ENCODE peak calls at places on chromosome 10, in seven cellular contexts. One of them, this sample, is unnamed. For H3K4me1, the result is how much of the 10 kb centered on the place peaks cover.

GRCh38 chr10:113983552-113983951 is 60.1 kb upstream of the ADRB1 start:
- DNase-seq in aorta: no peak
- DNase-seq in psoas muscle: no peak
- DNase-seq in thoracic aorta: no peak
- DNase-seq in right lobe of liver: no peak
- DNase-seq in adipocyte: no peak
- DNase-seq in lower lobe of right lung: no peak
- DNase-seq in this sample: no peak

GRCh38 chr10:123778719-123779118 is 112.6 kb downstream of the GPR26 start:
- DNase-seq in aorta: no peak
- DNase-seq in psoas muscle: no peak
- DNase-seq in thoracic aorta: no peak
- DNase-seq in right lobe of liver: no peak
- DNase-seq in adipocyte: no peak
- DNase-seq in lower lobe of right lung: no peak
- DNase-seq in this sample: no peak

GRCh38 chr10:59383908-59384307 is 21.6 kb upstream of the FAM13C start:
- DNase-seq in aorta: no peak
- DNase-seq in psoas muscle: no peak
- DNase-seq in thoracic aorta: no peak
- DNase-seq in right lobe of liver: no peak
- DNase-seq in adipocyte: no peak
- DNase-seq in lower lobe of right lung: no peak
- DNase-seq in this sample: no peak

GRCh38 chr10:74223755-74224530 is 72.9 kb downstream of the ADK start:
- DNase-seq in aorta: no peak
- DNase-seq in psoas muscle: no peak
- DNase-seq in thoracic aorta: no peak
- DNase-seq in right lobe of liver: no peak
- DNase-seq in adipocyte: peak
- DNase-seq in lower lobe of right lung: no peak
- DNase-seq in this sample: no peak

GRCh38 chr10:125883198-125883597 is 2.1 kb upstream of the DHX32 start:
- DNase-seq in aorta: no peak
- DNase-seq in psoas muscle: no peak
- DNase-seq in thoracic aorta: no peak
- DNase-seq in right lobe of liver: no peak
- DNase-seq in adipocyte: no peak
- DNase-seq in lower lobe of right lung: no peak
- DNase-seq in this sample: no peak

GRCh38 chr10:97765201-97765600 is 6.6 kb downstream of the SFRP5 start:
- DNase-seq in aorta: no peak
- DNase-seq in psoas muscle: no peak
- DNase-seq in thoracic aorta: no peak
- DNase-seq in right lobe of liver: no peak
- DNase-seq in adipocyte: no peak
- DNase-seq in lower lobe of right lung: no peak
- DNase-seq in this sample: no peak

GRCh38 chr10:60099998-60100747 is 193.8 kb upstream of the CCDC6 start:
- DNase-seq in aorta: no peak
- DNase-seq in psoas muscle: no peak
- DNase-seq in thoracic aorta: no peak
- DNase-seq in right lobe of liver: no peak
- DNase-seq in adipocyte: peak
- DNase-seq in lower lobe of right lung: no peak
- DNase-seq in this sample: no peak

GRCh38 chr10:88318803-88319202 is 264.3 kb downstream of the RNLS start:
- DNase-seq in aorta: no peak
- DNase-seq in psoas muscle: no peak
- DNase-seq in thoracic aorta: no peak
- DNase-seq in right lobe of liver: no peak
- DNase-seq in adipocyte: no peak
- DNase-seq in lower lobe of right lung: no peak
- DNase-seq in this sample: no peak

GRCh38 chr10:44619975-44620374 is 235.1 kb upstream of the CXCL12 start:
- DNase-seq in aorta: no peak
- DNase-seq in psoas muscle: no peak
- DNase-seq in thoracic aorta: no peak
- DNase-seq in right lobe of liver: no peak
- DNase-seq in adipocyte: peak
- DNase-seq in lower lobe of right lung: no peak
- DNase-seq in this sample: no peak

GRCh38 chr10:17228081-17229015 is at the start of gene VIM:
- DNase-seq in aorta: peak
- DNase-seq in psoas muscle: peak
- DNase-seq in thoracic aorta: peak
- DNase-seq in right lobe of liver: peak
- DNase-seq in adipocyte: peak
- DNase-seq in lower lobe of right lung: peak
- DNase-seq in this sample: peak

GRCh38 chr10:102395677-102396197 is at the start of gene NFKB2:
- DNase-seq in aorta: peak
- DNase-seq in psoas muscle: no peak
- DNase-seq in thoracic aorta: peak
- DNase-seq in right lobe of liver: no peak
- DNase-seq in adipocyte: no peak
- DNase-seq in lower lobe of right lung: no peak
- DNase-seq in this sample: peak

GRCh38 chr10:97532935-97533671 is 34.4 kb downstream of the UBTD1 start:
- DNase-seq in aorta: no peak
- DNase-seq in psoas muscle: no peak
- DNase-seq in thoracic aorta: no peak
- DNase-seq in right lobe of liver: no peak
- DNase-seq in adipocyte: peak
- DNase-seq in lower lobe of right lung: no peak
- DNase-seq in this sample: no peak

GRCh38 chr10:33132626-33133025 is 174.6 kb upstream of the ITGB1 start:
- DNase-seq in aorta: no peak
- DNase-seq in psoas muscle: no peak
- DNase-seq in thoracic aorta: no peak
- DNase-seq in right lobe of liver: no peak
- DNase-seq in adipocyte: no peak
- DNase-seq in lower lobe of right lung: no peak
- DNase-seq in this sample: no peak

GRCh38 chr10:112390125-112390703 is 16.3 kb downstream of the ACSL5 start:
- DNase-seq in aorta: no peak
- DNase-seq in psoas muscle: no peak
- DNase-seq in thoracic aorta: no peak
- DNase-seq in right lobe of liver: no peak
- DNase-seq in adipocyte: no peak
- DNase-seq in lower lobe of right lung: no peak
- DNase-seq in this sample: no peak

GRCh38 chr10:112393827-112394226 is 19.9 kb downstream of the ACSL5 start:
- DNase-seq in aorta: no peak
- DNase-seq in psoas muscle: no peak
- DNase-seq in thoracic aorta: no peak
- DNase-seq in right lobe of liver: no peak
- DNase-seq in adipocyte: no peak
- DNase-seq in lower lobe of right lung: no peak
- DNase-seq in this sample: no peak

GRCh38 chr10:112394475-112394875 is 20.6 kb downstream of the ACSL5 start:
- DNase-seq in aorta: no peak
- DNase-seq in psoas muscle: no peak
- DNase-seq in thoracic aorta: no peak
- DNase-seq in right lobe of liver: no peak
- DNase-seq in adipocyte: no peak
- DNase-seq in lower lobe of right lung: peak
- DNase-seq in this sample: no peak

GRCh38 chr10:112395809-112396530 is 22.1 kb downstream of the ACSL5 start:
- DNase-seq in aorta: no peak
- DNase-seq in psoas muscle: no peak
- DNase-seq in thoracic aorta: no peak
- DNase-seq in right lobe of liver: no peak
- DNase-seq in adipocyte: no peak
- DNase-seq in lower lobe of right lung: no peak
- DNase-seq in this sample: no peak

DNA sequence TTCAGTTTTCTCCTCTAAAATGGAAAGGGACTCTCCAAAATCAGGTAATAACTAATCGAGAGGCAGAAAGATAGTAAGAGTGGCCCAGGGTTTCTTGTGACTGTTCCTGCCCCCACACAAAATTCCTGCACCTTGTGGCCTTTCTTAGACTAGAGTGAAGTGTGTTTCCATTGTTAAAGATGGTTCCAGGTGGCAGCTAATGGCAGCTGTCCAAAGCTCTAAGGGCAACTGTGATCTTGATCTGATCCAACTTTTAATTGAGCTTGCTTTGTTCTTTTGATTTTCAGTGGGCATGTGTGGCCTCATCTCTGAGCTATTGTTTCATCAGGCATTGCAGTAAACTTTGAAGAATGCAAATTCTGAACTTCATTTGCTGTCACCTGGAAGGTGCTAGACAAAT is 19.4 kb downstream of the ACSL5 start:
- DNase-seq in aorta: no peak
- DNase-seq in psoas muscle: no peak
- DNase-seq in thoracic aorta: no peak
- DNase-seq in right lobe of liver: no peak
- DNase-seq in adipocyte: no peak
- DNase-seq in lower lobe of right lung: no peak
- DNase-seq in this sample: no peak
- H3K4me1 ChIP-seq in aorta: under half
- H3K4me1 ChIP-seq in psoas muscle: under half
- H3K4me1 ChIP-seq in thoracic aorta: under half
- H3K4me1 ChIP-seq in right lobe of liver: half or more
- H3K4me1 ChIP-seq in adipocyte: under half
- H3K4me1 ChIP-seq in lower lobe of right lung: under half
- H3K4me1 ChIP-seq in this sample: under half

GRCh38 chr10:31940839-31941653 is 12.4 kb upstream of the ARHGAP12 start:
- DNase-seq in aorta: peak
- DNase-seq in psoas muscle: peak
- DNase-seq in thoracic aorta: peak
- DNase-seq in right lobe of liver: no peak
- DNase-seq in adipocyte: peak
- DNase-seq in lower lobe of right lung: no peak
- DNase-seq in this sample: no peak
- H3K4me1 ChIP-seq in aorta: under half
- H3K4me1 ChIP-seq in psoas muscle: under half
- H3K4me1 ChIP-seq in thoracic aorta: under half
- H3K4me1 ChIP-seq in right lobe of liver: under half
- H3K4me1 ChIP-seq in adipocyte: under half
- H3K4me1 ChIP-seq in lower lobe of right lung: under half
- H3K4me1 ChIP-seq in this sample: under half

GRCh38 chr10:30997536-30998252 is 34.0 kb downstream of the ZNF438 start:
- DNase-seq in aorta: no peak
- DNase-seq in psoas muscle: no peak
- DNase-seq in thoracic aorta: no peak
- DNase-seq in right lobe of liver: no peak
- DNase-seq in adipocyte: no peak
- DNase-seq in lower lobe of right lung: no peak
- DNase-seq in this sample: no peak
- H3K4me1 ChIP-seq in aorta: under half
- H3K4me1 ChIP-seq in psoas muscle: under half
- H3K4me1 ChIP-seq in thoracic aorta: under half
- H3K4me1 ChIP-seq in right lobe of liver: under half
- H3K4me1 ChIP-seq in adipocyte: under half
- H3K4me1 ChIP-seq in lower lobe of right lung: under half
- H3K4me1 ChIP-seq in this sample: under half

DNA sequence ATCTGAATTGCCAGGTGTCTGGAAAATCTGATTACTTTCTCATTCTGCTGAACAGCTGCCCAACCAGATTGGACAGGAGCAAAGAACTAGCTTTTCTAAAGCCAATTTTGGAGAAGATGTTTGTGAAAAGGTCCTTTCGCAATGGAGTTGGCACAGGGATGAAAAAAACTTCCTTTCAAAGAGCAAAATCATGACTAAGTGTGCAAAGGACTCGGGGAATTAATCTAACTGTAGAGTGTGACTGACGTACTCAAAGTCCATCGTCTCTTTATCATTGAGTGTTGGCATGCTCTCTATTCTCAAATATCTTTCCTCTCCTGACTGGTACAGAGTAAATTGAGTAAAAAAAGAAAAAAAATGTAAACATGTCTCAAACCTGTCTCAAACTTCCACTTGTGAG is 3.3 kb downstream of the NPS start:
- DNase-seq in aorta: no peak
- DNase-seq in psoas muscle: no peak
- DNase-seq in thoracic aorta: no peak
- DNase-seq in right lobe of liver: no peak
- DNase-seq in adipocyte: no peak
- DNase-seq in lower lobe of right lung: no peak
- DNase-seq in this sample: no peak
- H3K4me1 ChIP-seq in aorta: under half
- H3K4me1 ChIP-seq in psoas muscle: under half
- H3K4me1 ChIP-seq in thoracic aorta: under half
- H3K4me1 ChIP-seq in right lobe of liver: under half
- H3K4me1 ChIP-seq in adipocyte: under half
- H3K4me1 ChIP-seq in lower lobe of right lung: under half
- H3K4me1 ChIP-seq in this sample: under half

DNA sequence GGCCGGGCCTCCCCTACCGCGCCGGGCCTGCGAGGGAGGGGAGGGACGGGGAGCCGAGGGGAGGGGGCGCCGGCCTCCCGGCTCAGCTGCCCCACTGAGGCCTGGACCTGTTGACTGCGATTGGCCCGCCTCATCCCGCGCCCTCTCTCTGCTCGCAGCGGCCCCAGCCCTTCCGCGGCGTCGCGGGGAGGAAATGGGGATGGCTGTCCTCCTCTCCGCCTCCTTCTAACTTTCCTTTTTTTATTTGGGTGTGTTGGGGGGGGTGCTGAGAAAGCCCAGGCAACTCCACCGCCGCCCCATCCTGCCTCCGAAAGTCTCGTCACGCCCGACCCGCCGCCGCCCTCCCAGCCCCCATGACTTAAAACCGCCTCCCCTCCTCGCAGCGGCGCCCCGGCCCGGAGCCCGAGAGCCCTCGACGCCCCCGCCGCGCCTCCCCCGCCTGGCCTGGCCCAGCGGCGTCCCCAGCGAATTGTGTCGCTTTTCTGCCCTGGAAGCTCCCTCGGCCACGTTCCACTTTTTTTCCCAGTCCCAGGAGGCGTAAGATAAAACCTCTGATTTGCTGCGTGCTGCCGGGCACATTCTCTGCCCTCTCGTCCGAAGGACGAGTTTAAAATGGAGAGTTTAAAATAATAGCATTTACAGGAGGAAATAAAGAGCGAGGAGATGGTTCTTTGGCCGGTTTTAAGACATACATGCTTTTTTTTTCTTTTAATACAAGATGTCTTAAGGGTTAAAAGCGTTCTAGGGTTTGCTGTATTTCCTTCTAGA is 886 bp upstream of the SKIDA1 start:
- DNase-seq in aorta: peak
- DNase-seq in psoas muscle: peak
- DNase-seq in thoracic aorta: peak
- DNase-seq in right lobe of liver: peak
- DNase-seq in adipocyte: peak
- DNase-seq in lower lobe of right lung: peak
- DNase-seq in this sample: peak
- H3K4me1 ChIP-seq in aorta: under half
- H3K4me1 ChIP-seq in psoas muscle: under half
- H3K4me1 ChIP-seq in thoracic aorta: under half
- H3K4me1 ChIP-seq in right lobe of liver: under half
- H3K4me1 ChIP-seq in adipocyte: under half
- H3K4me1 ChIP-seq in lower lobe of right lung: under half
- H3K4me1 ChIP-seq in this sample: under half